ENCODE peak calls at places on chromosomes 2 and 18, in ten cellular contexts. Y, M, R, A, J, Z, C, N, P and K are unnamed samples.

GRCh38 chr2:189574793-189575475 is 5.7 kb downstream of the SLC40A1 start:
- DNase-seq in M (no peak), J (no peak), N (no peak), Z (no peak), P (no peak), A (no peak), Y (no peak), C (no peak), R (no peak), K (no peak)

GRCh38 chr2:234422895-234423505 is 73.9 kb downstream of the ARL4C start:
- DNase-seq in C (peak; percentile 15), M (no peak), N (no peak), R (no peak), A (no peak), Y (peak; percentile 76), Z (no peak), P (no peak), J (no peak), K (no peak)

GRCh38 chr2:85008252-85008651 is 37.3 kb downstream of the KCMF1 start:
- DNase-seq in Y (no peak), M (no peak), A (no peak), C (no peak), P (no peak), Z (no peak), R (no peak), J (no peak), N (no peak), K (no peak)

GRCh38 chr2:8542381-8543064 is 139.3 kb upstream of the ID2 start:
- DNase-seq in M (no peak), C (no peak), P (no peak), A (no peak), R (no peak), N (no peak), Z (no peak), J (no peak), Y (no peak), K (no peak)

GRCh38 chr2:29191817-29192216 is 76.6 kb downstream of the CLIP4 start:
- DNase-seq in M (no peak), J (no peak), A (no peak), P (no peak), N (no peak), C (no peak), R (no peak), Y (no peak), Z (no peak), K (no peak)

GRCh38 chr2:54949431-54949830 is 100.8 kb downstream of the RTN4 start:
- DNase-seq in A (no peak), P (peak; percentile 63), J (no peak), N (no peak), Y (no peak), M (no peak), C (no peak), Z (no peak), R (peak; percentile 40), K (no peak)

GRCh38 chr2:36762764-36763490 is 66.4 kb downstream of the VIT start:
- DNase-seq in P (no peak), A (no peak), Y (no peak), J (no peak), R (no peak), Z (no peak), C (no peak), N (no peak), M (no peak), K (no peak)

GRCh38 chr18:5503740-5504139 is 40.1 kb downstream of the EPB41L3 start:
- DNase-seq in Z (no peak), P (peak; percentile 62), C (no peak), R (peak; percentile 10), Y (no peak), M (no peak), J (no peak), N (no peak), A (no peak), K (no peak)

GRCh38 chr18:6729247-6730091 is at the start of gene ARHGAP28:
- DNase-seq in Z (peak; percentile 85), J (peak; percentile 94), C (peak; percentile 97), R (peak; percentile 97), A (peak; percentile 54), Y (peak; percentile 86), N (peak; percentile 93), P (peak; percentile 65), M (peak; percentile 90), K (no peak)

GRCh38 chr18:6732952-6733351 is 3.4 kb downstream of the ARHGAP28 start:
- DNase-seq in Z (no peak), A (no peak), C (no peak), R (peak; percentile 61), N (no peak), M (no peak), J (no peak), P (no peak), Y (no peak), K (no peak)

GRCh38 chr18:6728809-6729246 is 688 bp upstream of the ARHGAP28 start:
- DNase-seq in J (no peak), Z (no peak), M (no peak), P (no peak), C (no peak), Y (no peak), N (no peak), R (no peak), A (no peak), K (no peak)

GRCh38 chr18:6728318-6728717 is 1.2 kb upstream of the ARHGAP28 start:
- DNase-seq in Z (no peak), M (no peak), A (no peak), Y (no peak), R (no peak), J (no peak), P (no peak), N (no peak), C (no peak), K (no peak)

DNA sequence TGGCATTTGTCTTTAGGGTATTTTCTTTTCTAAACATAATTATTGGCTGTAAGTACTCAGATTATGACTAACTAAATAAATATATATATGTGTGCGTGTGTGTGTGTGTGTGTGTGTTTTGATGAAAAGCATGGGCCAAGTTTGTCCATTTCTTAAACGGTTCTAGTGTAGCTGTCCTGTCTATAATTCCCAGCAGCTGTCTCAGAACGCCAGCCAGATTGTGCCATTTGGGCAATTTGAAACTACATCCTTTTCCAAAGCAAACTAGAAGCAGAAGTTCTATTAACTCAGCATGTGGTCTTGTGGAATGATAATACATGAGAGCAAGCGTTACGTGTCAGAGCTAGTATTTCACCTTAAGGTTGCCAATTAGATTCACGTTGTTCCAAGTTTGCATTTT is 1.7 kb downstream of the ARHGAP28 start:
- DNase-seq in J (no peak), P (peak; percentile 78), N (no peak), Y (no peak), Z (peak; percentile 86), R (peak; percentile 99), C (peak; percentile 89), M (no peak), A (no peak), K (peak; percentile 75)
- H3K4me3 ChIP-seq in J (no peak overlapping the region), P (no peak overlapping the region), N (peak overlapping the region; percentile 81), Y (no peak overlapping the region), Z (peak overlapping the region; percentile 66), R (no peak overlapping the region), C (peak overlapping the region; percentile 67), M (no peak overlapping the region), A (no peak overlapping the region), K (no peak overlapping the region)

GRCh38 chr2:101112772-101113157 is 38.4 kb downstream of the TBC1D8 start:
- DNase-seq in P (no peak), N (no peak), R (no peak), Z (no peak), Y (no peak), J (no peak), M (peak; percentile 41), A (no peak), C (no peak), K (no peak)
- H3K4me3 ChIP-seq in P (no peak overlapping the region), N (no peak overlapping the region), R (no peak overlapping the region), Z (no peak overlapping the region), Y (no peak overlapping the region), J (no peak overlapping the region), M (no peak overlapping the region), A (no peak overlapping the region), C (no peak overlapping the region), K (no peak overlapping the region)

DNA sequence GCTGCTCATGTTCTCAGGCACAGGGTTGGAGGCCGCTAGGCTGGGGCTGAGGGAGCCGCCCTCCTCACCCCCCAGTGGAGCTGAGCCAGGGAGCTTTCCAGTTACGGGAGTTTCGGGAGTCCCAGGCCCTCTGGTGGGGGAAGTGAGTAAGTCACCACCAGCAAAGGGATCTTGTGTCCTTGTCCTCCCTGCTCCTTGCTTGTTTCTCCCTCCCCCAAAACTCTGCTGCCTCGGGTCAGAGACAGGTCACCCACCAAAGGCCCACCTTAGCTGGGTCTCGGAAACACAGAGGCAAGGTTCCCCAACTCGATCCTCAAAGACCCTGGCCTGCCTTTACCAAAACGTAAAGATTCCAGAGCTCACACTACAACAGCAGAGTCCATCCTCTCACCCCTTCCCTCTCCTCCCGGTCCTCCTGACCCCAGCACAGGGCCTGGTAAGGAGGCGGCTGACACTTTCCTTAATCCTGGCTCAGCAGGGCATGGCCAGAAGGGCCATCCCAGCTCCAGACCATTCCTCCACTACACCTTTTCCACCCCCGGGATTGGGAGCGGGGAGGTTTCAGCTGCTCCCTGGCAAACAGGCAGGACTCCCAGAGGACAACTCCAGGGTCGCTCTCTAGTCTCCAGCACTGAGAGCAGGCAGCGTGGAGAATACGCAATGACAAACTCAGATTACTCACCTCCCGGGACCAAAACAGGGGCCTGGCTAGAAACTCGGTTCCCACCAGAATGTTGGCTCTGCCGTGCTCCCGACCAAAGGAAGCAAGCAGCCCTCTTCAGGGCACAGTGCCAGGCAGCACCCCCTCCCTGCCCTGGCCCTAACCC is 60.7 kb upstream of the POMC start:
- DNase-seq in N (peak; percentile 82), Y (no peak), Z (peak; percentile 37), J (peak; percentile 91), M (peak; percentile 76), R (peak; percentile 78), A (peak; percentile 87), C (peak; percentile 70), P (peak; percentile 89), K (no peak)
- H3K4me3 ChIP-seq in N (no peak overlapping the region), Y (no peak overlapping the region), Z (no peak overlapping the region), J (no peak overlapping the region), M (no peak overlapping the region), R (no peak overlapping the region), A (no peak overlapping the region), C (no peak overlapping the region), P (peak overlapping the region; percentile 58), K (no peak overlapping the region)

GRCh38 chr2:201058914-201059313 is 12.6 kb downstream of the HYCC2 start:
- DNase-seq in J (no peak), P (no peak), Z (no peak), Y (no peak), N (no peak), C (no peak), A (no peak), R (no peak), M (no peak), K (no peak)

GRCh38 chr2:201057089-201057499 is 14.4 kb downstream of the HYCC2 start:
- DNase-seq in M (no peak), J (no peak), N (no peak), A (no peak), C (peak; percentile 15), Z (no peak), R (peak; percentile 26), Y (no peak), P (peak; percentile 28), K (no peak)

GRCh38 chr2:201059961-201060525 is 11.4 kb downstream of the HYCC2 start:
- DNase-seq in Z (no peak), N (no peak), C (no peak), R (no peak), P (no peak), J (no peak), A (no peak), M (no peak), Y (no peak), K (no peak)

DNA sequence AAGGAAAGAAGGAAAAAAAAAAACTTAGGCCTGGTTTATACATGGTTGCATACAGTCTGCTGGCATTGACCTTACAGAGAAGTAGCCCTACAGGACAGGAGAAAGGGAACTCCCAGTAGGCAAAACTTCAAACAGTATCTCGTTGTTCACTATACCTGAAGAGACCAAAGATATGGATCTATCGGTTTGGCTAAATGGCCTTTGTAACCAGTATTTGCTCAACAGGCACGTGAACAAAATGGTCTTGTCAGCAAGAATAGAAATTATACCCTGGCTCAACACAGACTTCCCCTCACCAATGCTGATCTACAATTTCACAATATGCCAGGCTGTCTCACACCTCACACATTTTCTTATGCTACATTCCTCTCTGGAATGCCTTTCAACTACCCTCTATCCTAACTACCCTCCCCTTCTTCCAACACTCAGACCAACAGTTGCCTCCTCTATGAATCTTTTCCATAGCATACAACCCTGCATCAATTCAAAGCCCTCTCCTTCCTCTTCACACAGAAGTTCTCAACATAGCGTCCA is 13.7 kb downstream of the HYCC2 start:
- DNase-seq in R (no peak), Y (no peak), A (no peak), C (no peak), P (no peak), M (no peak), N (no peak), J (no peak), Z (no peak), K (no peak)
- H3K4me3 ChIP-seq in R (no peak overlapping the region), Y (no peak overlapping the region), A (no peak overlapping the region), C (no peak overlapping the region), P (no peak overlapping the region), M (no peak overlapping the region), N (peak overlapping the region; percentile 4), J (no peak overlapping the region), Z (no peak overlapping the region), K (no peak overlapping the region)